ENCODE peak calls at places on chromosomes 1 and 21, in six cellular contexts. F, X, H, J, U and O are unnamed samples.

GRCh38 chr1:18285533-18285924 is 177.9 kb downstream of the IGSF21 start:
- DNase-seq in F (no peak), J (no peak), X (no peak), H (no peak), U (no peak), O (no peak)

GRCh38 chr21:45562401-45562800 is 20.2 kb upstream of the SLC19A1 start:
- DNase-seq in U (no peak), H (no peak), X (no peak), J (peak), F (no peak), O (no peak)

GRCh38 chr1:235102993-235103411 is 25.6 kb downstream of the TOMM20 start:
- DNase-seq in J (no peak), F (no peak), U (no peak), H (no peak), X (no peak), O (no peak)

GRCh38 chr1:241603626-241604337 is 36.4 kb downstream of the CHML start:
- DNase-seq in U (peak), F (no peak), X (no peak), J (no peak), H (no peak), O (no peak)

GRCh38 chr1:44714944-44715571 is 15.9 kb downstream of the RNU5D-1 start:
- DNase-seq in J (peak), X (peak), H (peak), F (peak), U (peak), O (peak)

GRCh38 chr21:36156815-36157670 is at the start of gene DOP1B:
- DNase-seq in X (no peak), U (no peak), J (no peak), F (peak), H (peak), O (peak)

GRCh38 chr1:172970186-172970585 is 80.6 kb downstream of the TNFSF18 start:
- DNase-seq in U (peak), F (no peak), H (no peak), X (no peak), J (no peak), O (no peak)

GRCh38 chr1:16167331-16168143 is 11.7 kb upstream of the EPHA2 start:
- DNase-seq in U (no peak), F (peak), J (no peak), H (peak), X (no peak), O (peak)

GRCh38 chr1:246267896-246268295 is 239.2 kb downstream of the SMYD3 start:
- DNase-seq in F (no peak), H (no peak), J (no peak), U (no peak), X (no peak), O (no peak)

GRCh38 chr1:106277786-106278185 is 778.7 kb upstream of the PRMT6 start:
- DNase-seq in U (no peak), J (no peak), H (no peak), F (no peak), X (no peak), O (no peak)

GRCh38 chr21:41168391-41169257 is 664 bp downstream of the BACE2 start:
- DNase-seq in U (peak), H (peak), J (peak), F (no peak), X (peak), O (no peak)

GRCh38 chr1:17636612-17637011 is 97.1 kb downstream of the ARHGEF10L start:
- DNase-seq in H (peak), U (peak), X (no peak), J (no peak), F (no peak), O (no peak)

GRCh38 chr1:29121516-29121937 is 2.2 kb downstream of the TMEM200B start:
- DNase-seq in F (no peak), U (no peak), H (no peak), J (no peak), X (no peak), O (no peak)

GRCh38 chr1:204417231-204417997 is 5.8 kb upstream of the PPP1R15B start:
- DNase-seq in H (no peak), X (peak), U (peak), F (no peak), J (no peak), O (no peak)